ENCODE peak calls at places on chromosomes 1 and 21, in four cellular contexts. One of them, this sample, is unnamed.

GRCh38 chr1:201828820-201829774 is at the start of gene IPO9:
- DNase-seq in lower lobe of right lung: peak
- DNase-seq in left lung: peak
- DNase-seq in GM20000: peak
- DNase-seq in this sample: peak

GRCh38 chr1:192609110-192610079 is 26.6 kb upstream of the RGS13 start:
- DNase-seq in lower lobe of right lung: peak
- DNase-seq in left lung: peak
- DNase-seq in GM20000: peak
- DNase-seq in this sample: peak

GRCh38 chr1:232622378-232622777 is 7.6 kb downstream of the SIPA1L2 start:
- DNase-seq in lower lobe of right lung: no peak
- DNase-seq in left lung: no peak
- DNase-seq in GM20000: no peak
- DNase-seq in this sample: no peak

GRCh38 chr1:54122131-54122751 is 30.6 kb downstream of the CDCP2 start:
- DNase-seq in lower lobe of right lung: no peak
- DNase-seq in left lung: no peak
- DNase-seq in GM20000: no peak
- DNase-seq in this sample: no peak

GRCh38 chr1:213231795-213232231 is 180.8 kb downstream of the RPS6KC1 start:
- DNase-seq in lower lobe of right lung: no peak
- DNase-seq in left lung: no peak
- DNase-seq in GM20000: no peak
- DNase-seq in this sample: no peak

GRCh38 chr21:25039461-25040380 is 567.6 kb downstream of the MRPL39 start:
- DNase-seq in lower lobe of right lung: no peak
- DNase-seq in left lung: no peak
- DNase-seq in GM20000: peak
- DNase-seq in this sample: no peak

GRCh38 chr1:54569339-54569738 is 21.3 kb downstream of the ACOT11 start:
- DNase-seq in lower lobe of right lung: no peak
- DNase-seq in left lung: peak
- DNase-seq in GM20000: no peak
- DNase-seq in this sample: peak

GRCh38 chr1:53687886-53688285 is 51.1 kb downstream of the GLIS1 start:
- DNase-seq in lower lobe of right lung: no peak
- DNase-seq in left lung: no peak
- DNase-seq in GM20000: no peak
- DNase-seq in this sample: no peak

GRCh38 chr1:39732730-39733129 is 6.0 kb upstream of the PPIE start:
- DNase-seq in lower lobe of right lung: no peak
- DNase-seq in left lung: no peak
- DNase-seq in GM20000: no peak
- DNase-seq in this sample: no peak